ENCODE peak calls at places on chromosomes 3 and 15, in six cellular contexts. Q, S, E, F, U and Z are unnamed samples.

GRCh38 chr15:90191795-90192494 is 9.2 kb upstream of the SEMA4B start:
- DNase-seq in Q (no peak), S (no peak), E (peak; percentile 84), F (peak; percentile 89), U (no peak), Z (peak; percentile 94)

GRCh38 chr3:141241248-141242034 is 9.8 kb downstream of the PXYLP1 start:
- DNase-seq in Q (no peak), S (no peak), E (no peak), F (no peak), U (no peak), Z (peak; percentile 38)

GRCh38 chr3:70606018-70606417 is 293.6 kb upstream of the MDFIC2 start:
- DNase-seq in Q (no peak), S (no peak), E (no peak), F (no peak), U (no peak), Z (no peak)

GRCh38 chr15:66629817-66630576 is 64.2 kb upstream of the LCTL start:
- DNase-seq in Q (no peak), S (no peak), E (no peak), F (no peak), U (peak; percentile 58), Z (no peak)

GRCh38 chr3:3068358-3068881 is 41.8 kb downstream of the IL5RA start:
- DNase-seq in Q (no peak), S (no peak), E (no peak), F (no peak), U (no peak), Z (no peak)

GRCh38 chr15:92817339-92817886 is 82.7 kb upstream of the CHD2 start:
- DNase-seq in Q (no peak), S (no peak), E (no peak), F (no peak), U (no peak), Z (peak; percentile 54)

GRCh38 chr3:160660899-160661298 is 16.1 kb upstream of the ARL14 start:
- DNase-seq in Q (no peak), S (no peak), E (no peak), F (no peak), U (no peak), Z (no peak)

GRCh38 chr3:128080323-128080898 is 28.2 kb downstream of the SEC61A1 start:
- DNase-seq in Q (peak; percentile 59), S (no peak), E (no peak), F (no peak), U (peak; percentile 26), Z (no peak)

GRCh38 chr15:57496946-57497944 is 94.5 kb upstream of the MYZAP start:
- DNase-seq in Q (no peak), S (no peak), E (peak; percentile 95), F (peak; percentile 68), U (no peak), Z (no peak)

GRCh38 chr15:40367673-40368611 is 9.9 kb downstream of the DISP2 start:
- DNase-seq in Q (peak; percentile 37), S (peak; percentile 69), E (peak; percentile 78), F (peak; percentile 95), U (no peak), Z (peak; percentile 86)

GRCh38 chr15:74976159-74976558 is 19.2 kb upstream of the SCAMP5 start:
- DNase-seq in Q (no peak), S (no peak), E (no peak), F (no peak), U (no peak), Z (no peak)

GRCh38 chr3:30258426-30259392 is 347.7 kb upstream of the TGFBR2 start:
- DNase-seq in Q (no peak), S (no peak), E (peak; percentile 95), F (peak; percentile 53), U (no peak), Z (no peak)

GRCh38 chr15:34708422-34708821 is 46.4 kb downstream of the GJD2 start:
- DNase-seq in Q (no peak), S (no peak), E (no peak), F (peak; percentile 66), U (no peak), Z (peak; percentile 88)

GRCh38 chr3:142622447-142622846 is 26.3 kb downstream of the PLS1 start:
- DNase-seq in Q (no peak), S (no peak), E (no peak), F (no peak), U (no peak), Z (no peak)